ENCODE peak calls at places on chromosomes 3 and 15, in nine cellular contexts. X, K, S, N, M, T, D, P and E are unnamed samples.

GRCh38 chr3:69016102-69016501 is 2.6 kb upstream of the EOGT start:
- DNase-seq in X (no peak), K (no peak), S (no peak), N (no peak), M (no peak), T (no peak), D (no peak), P (no peak), E (no peak)

GRCh38 chr15:58536414-58536813 is 104.6 kb downstream of the LIPC start:
- DNase-seq in X (no peak), K (no peak), S (no peak), N (no peak), M (no peak), T (no peak), D (no peak), P (no peak), E (no peak)

GRCh38 chr3:28150465-28151206 is 90.8 kb upstream of the CMC1 start:
- DNase-seq in X (peak), K (no peak), S (no peak), N (no peak), M (no peak), T (no peak), D (peak), P (no peak), E (no peak)

GRCh38 chr3:45964139-45964538 is 20.9 kb downstream of the CXCR6 start:
- DNase-seq in X (no peak), K (no peak), S (no peak), N (no peak), M (no peak), T (no peak), D (no peak), P (no peak), E (no peak)

GRCh38 chr3:188975612-188976314 is 196.0 kb upstream of the TPRG1 start:
- DNase-seq in X (no peak), K (no peak), S (no peak), N (no peak), M (no peak), T (no peak), D (no peak), P (no peak), E (no peak)

GRCh38 chr3:42473083-42473932 is 29.1 kb upstream of the VIPR1 start:
- DNase-seq in X (peak), K (peak), S (no peak), N (no peak), M (no peak), T (no peak), D (no peak), P (no peak), E (no peak)

GRCh38 chr3:134718736-134719135 is 67.9 kb upstream of the KY start:
- DNase-seq in X (peak), K (no peak), S (no peak), N (no peak), M (no peak), T (no peak), D (peak), P (peak), E (no peak)

GRCh38 chr15:56989411-56989924 is 71.0 kb downstream of the TCF12 start:
- DNase-seq in X (no peak), K (no peak), S (no peak), N (no peak), M (no peak), T (no peak), D (no peak), P (no peak), E (no peak)

GRCh38 chr3:192675958-192676649 is 51.2 kb downstream of the FGF12 start:
- DNase-seq in X (no peak), K (no peak), S (no peak), N (no peak), M (no peak), T (no peak), D (no peak), P (no peak), E (no peak)

GRCh38 chr15:69096197-69096596 is 64.2 kb upstream of the GLCE start:
- DNase-seq in X (peak), K (no peak), S (no peak), N (no peak), M (no peak), T (no peak), D (no peak), P (no peak), E (no peak)

GRCh38 chr3:43190682-43191081 is 84.8 kb upstream of the POMGNT2 start:
- DNase-seq in X (peak), K (peak), S (no peak), N (peak), M (no peak), T (no peak), D (peak), P (peak), E (no peak)

GRCh38 chr15:68820589-68821189 is at the start of gene ANP32A:
- DNase-seq in X (peak), K (peak), S (peak), N (peak), M (peak), T (peak), D (peak), P (peak), E (peak)

GRCh38 chr15:101451192-101451799 is 38.2 kb downstream of the PCSK6 start:
- DNase-seq in X (peak), K (peak), S (no peak), N (no peak), M (peak), T (peak), D (peak), P (no peak), E (no peak)

GRCh38 chr3:157499342-157499963 is 3.8 kb downstream of the VEPH1 start:
- DNase-seq in X (no peak), K (peak), S (no peak), N (no peak), M (no peak), T (peak), D (peak), P (peak), E (peak)

GRCh38 chr3:42772670-42773408 is at the start of gene CCDC13:
- DNase-seq in X (peak), K (peak), S (peak), N (peak), M (peak), T (peak), D (peak), P (peak), E (peak)

GRCh38 chr15:66578286-66578875 is 12.6 kb upstream of the LCTL start:
- DNase-seq in X (peak), K (peak), S (no peak), N (peak), M (no peak), T (no peak), D (peak), P (peak), E (no peak)

GRCh38 chr15:58438956-58439355 is 7.2 kb downstream of the LIPC start:
- DNase-seq in X (peak), K (peak), S (no peak), N (peak), M (peak), T (no peak), D (peak), P (peak), E (no peak)

GRCh38 chr3:191307341-191307740 is 21.9 kb upstream of the CCDC50 start:
- DNase-seq in X (no peak), K (no peak), S (no peak), N (no peak), M (no peak), T (no peak), D (no peak), P (no peak), E (no peak)

GRCh38 chr15:99618941-99619411 is 53.2 kb downstream of the MEF2A start:
- DNase-seq in X (peak), K (peak), S (no peak), N (no peak), M (no peak), T (no peak), D (peak), P (no peak), E (no peak)

GRCh38 chr3:130395916-130396315 is 50.4 kb downstream of the COL6A5 start:
- DNase-seq in X (peak), K (peak), S (no peak), N (no peak), M (no peak), T (no peak), D (peak), P (peak), E (peak)

GRCh38 chr3:135806342-135806741 is 159.2 kb upstream of the PPP2R3A start:
- DNase-seq in X (no peak), K (no peak), S (no peak), N (no peak), M (no peak), T (no peak), D (no peak), P (no peak), E (no peak)

GRCh38 chr3:50275160-50275995 is 3.5 kb upstream of the LSMEM2 start:
- DNase-seq in X (no peak), K (no peak), S (no peak), N (no peak), M (no peak), T (no peak), D (no peak), P (no peak), E (no peak)

GRCh38 chr3:173739716-173740115 is 342.2 kb downstream of the NLGN1 start:
- DNase-seq in X (no peak), K (no peak), S (no peak), N (no peak), M (no peak), T (no peak), D (peak), P (no peak), E (no peak)

GRCh38 chr3:66483006-66483928 is 17.6 kb downstream of the LRIG1 start:
- DNase-seq in X (peak), K (peak), S (no peak), N (no peak), M (peak), T (peak), D (peak), P (peak), E (no peak)

GRCh38 chr15:72375501-72375845 is 341 bp downstream of the HEXA start:
- DNase-seq in X (no peak), K (no peak), S (no peak), N (peak), M (no peak), T (no peak), D (peak), P (no peak), E (no peak)